ENCODE peak calls at places on chromosomes 1 and 21, in ten cellular contexts. X is IMR-90, B is transverse colon, G is uterus, L is H1, Z is ovary, I is spleen, N is tibial nerve, Y is breast epithelium, P is A549. W is an unnamed sample.

GRCh38 chr1:22799971-22800370 is 89.3 kb downstream of the EPHB2 start:
- DNase-seq in X (no peak), B (no peak), G (no peak), L (no peak), Z (no peak), I (no peak), N (no peak), Y (no peak), P (no peak), W (no peak)

GRCh38 chr1:223105568-223105967 is 37.5 kb downstream of the TLR5 start:
- DNase-seq in X (no peak), B (no peak), G (no peak), L (no peak), Z (no peak), I (no peak), N (no peak), Y (no peak), P (no peak), W (no peak)

GRCh38 chr1:94658221-94658620 is 116.7 kb upstream of the F3 start:
- DNase-seq in X (peak), B (no peak), G (no peak), L (peak), Z (no peak), I (no peak), N (no peak), Y (no peak), P (no peak), W (no peak)

GRCh38 chr1:21338568-21339401 is 48.5 kb upstream of the ECE1 start:
- DNase-seq in X (peak), B (peak), G (peak), L (no peak), Z (peak), I (peak), N (peak), Y (peak), P (no peak), W (no peak)

GRCh38 chr1:244665771-244666217 is 12.9 kb downstream of the DESI2 start:
- DNase-seq in X (peak), B (no peak), G (no peak), L (no peak), Z (no peak), I (no peak), N (no peak), Y (no peak), P (no peak), W (no peak)

GRCh38 chr1:218890436-218890835 is 283.2 kb upstream of the LYPLAL1 start:
- DNase-seq in X (no peak), B (no peak), G (no peak), L (no peak), Z (no peak), I (no peak), N (no peak), Y (no peak), P (no peak), W (no peak)

GRCh38 chr1:228830954-228831481 is 95.7 kb downstream of the RHOU start:
- DNase-seq in X (peak), B (no peak), G (peak), L (no peak), Z (no peak), I (no peak), N (no peak), Y (peak), P (peak), W (no peak)

GRCh38 chr1:10210841-10211804 is 753 bp downstream of the KIF1B start:
- DNase-seq in X (peak), B (peak), G (peak), L (peak), Z (peak), I (peak), N (peak), Y (peak), P (peak), W (peak)

GRCh38 chr21:39453571-39454179 is 1.9 kb downstream of the SH3BGR start:
- DNase-seq in X (no peak), B (no peak), G (no peak), L (no peak), Z (no peak), I (no peak), N (no peak), Y (no peak), P (no peak), W (no peak)

GRCh38 chr1:156476501-156477298 is 23.9 kb downstream of the MEF2D start:
- DNase-seq in X (peak), B (no peak), G (peak), L (no peak), Z (peak), I (no peak), N (no peak), Y (no peak), P (peak), W (no peak)

GRCh38 chr1:99766378-99766800 is at the start of gene FRRS1:
- DNase-seq in X (peak), B (peak), G (peak), L (no peak), Z (peak), I (peak), N (peak), Y (peak), P (peak), W (peak)

GRCh38 chr21:29647353-29647781 is 292.4 kb downstream of the GRIK1 start:
- DNase-seq in X (peak), B (no peak), G (no peak), L (no peak), Z (no peak), I (no peak), N (no peak), Y (no peak), P (no peak), W (peak)

GRCh38 chr1:245051349-245052221 is 103.2 kb upstream of the KIF26B start:
- DNase-seq in X (peak), B (no peak), G (no peak), L (peak), Z (peak), I (peak), N (peak), Y (no peak), P (no peak), W (peak)

GRCh38 chr1:22412932-22413727 is 38.5 kb upstream of the ZBTB40 start:
- DNase-seq in X (peak), B (no peak), G (no peak), L (no peak), Z (no peak), I (no peak), N (no peak), Y (no peak), P (peak), W (no peak)

GRCh38 chr1:200669314-200670214 is at the start of gene DDX59:
- DNase-seq in X (peak), B (peak), G (peak), L (peak), Z (peak), I (peak), N (peak), Y (peak), P (peak), W (peak)
- TF ChIP-seq POLR2A in X (peak), B (peak), G (peak), L (peak), Z (peak), I (peak), N (peak), Y (peak), P (peak), W (peak)

GRCh38 chr21:37072988-37073416 is at the start of the genes PIGP and TTC3:
- DNase-seq in X (peak), B (peak), G (peak), L (peak), Z (peak), I (peak), N (peak), Y (peak), P (peak), W (peak)

GRCh38 chr21:37073417-37074194 is 552 bp downstream of the TTC3 start:
- DNase-seq in X (peak), B (peak), G (peak), L (peak), Z (peak), I (peak), N (peak), Y (peak), P (no peak), W (peak)

GRCh38 chr21:37072239-37072987 is 458 bp downstream of the PIGP start:
- DNase-seq in X (peak), B (peak), G (no peak), L (no peak), Z (peak), I (no peak), N (peak), Y (peak), P (peak), W (peak)

GRCh38 chr21:37074195-37074510 is 1.1 kb downstream of the TTC3 start:
- DNase-seq in X (no peak), B (no peak), G (no peak), L (no peak), Z (no peak), I (no peak), N (no peak), Y (no peak), P (no peak), W (no peak)

GRCh38 chr21:37071561-37072238 is 1.2 kb downstream of the PIGP start:
- DNase-seq in X (peak), B (peak), G (peak), L (no peak), Z (peak), I (no peak), N (peak), Y (peak), P (peak), W (peak)
- TF ChIP-seq POLR2A in X (peak), B (no peak), G (no peak), L (no peak), Z (peak), I (no peak), N (peak), Y (no peak), P (no peak), W (no peak)

GRCh38 chr1:116415699-116416533 is 42.9 kb downstream of the ATP1A1 start:
- DNase-seq in X (peak), B (no peak), G (no peak), L (no peak), Z (no peak), I (no peak), N (no peak), Y (peak), P (no peak), W (peak)
- TF ChIP-seq POLR2A in X (no peak), B (no peak), G (no peak), L (no peak), Z (no peak), I (no peak), N (no peak), Y (no peak), P (no peak), W (peak)

GRCh38 chr1:151787689-151788088 is 2.6 kb downstream of the TDRKH start:
- DNase-seq in X (no peak), B (no peak), G (no peak), L (no peak), Z (no peak), I (no peak), N (no peak), Y (no peak), P (no peak), W (no peak)

GRCh38 chr1:151790940-151791651 is 796 bp upstream of the TDRKH start:
- DNase-seq in X (no peak), B (peak), G (no peak), L (no peak), Z (no peak), I (peak), N (no peak), Y (no peak), P (peak), W (peak)

GRCh38 chr1:151790071-151790939 is at the start of gene TDRKH:
- DNase-seq in X (peak), B (peak), G (peak), L (peak), Z (peak), I (peak), N (peak), Y (peak), P (peak), W (peak)
- TF ChIP-seq POLR2A in X (no peak), B (peak), G (peak), L (peak), Z (peak), I (no peak), N (peak), Y (no peak), P (peak), W (peak)

GRCh38 chr21:44383216-44383615 is 29.8 kb downstream of the TRPM2 start:
- DNase-seq in X (no peak), B (no peak), G (no peak), L (no peak), Z (no peak), I (no peak), N (no peak), Y (no peak), P (no peak), W (no peak)

GRCh38 chr21:44382536-44382935 is 29.1 kb downstream of the TRPM2 start:
- DNase-seq in X (no peak), B (no peak), G (no peak), L (no peak), Z (no peak), I (no peak), N (no peak), Y (no peak), P (no peak), W (no peak)

GRCh38 chr21:44381874-44382273 is 28.5 kb downstream of the TRPM2 start:
- DNase-seq in X (no peak), B (no peak), G (no peak), L (no peak), Z (no peak), I (no peak), N (no peak), Y (no peak), P (no peak), W (no peak)

GRCh38 chr21:44380876-44381275 is 27.5 kb downstream of the TRPM2 start:
- DNase-seq in X (no peak), B (no peak), G (no peak), L (no peak), Z (no peak), I (no peak), N (no peak), Y (no peak), P (no peak), W (no peak)

DNA sequence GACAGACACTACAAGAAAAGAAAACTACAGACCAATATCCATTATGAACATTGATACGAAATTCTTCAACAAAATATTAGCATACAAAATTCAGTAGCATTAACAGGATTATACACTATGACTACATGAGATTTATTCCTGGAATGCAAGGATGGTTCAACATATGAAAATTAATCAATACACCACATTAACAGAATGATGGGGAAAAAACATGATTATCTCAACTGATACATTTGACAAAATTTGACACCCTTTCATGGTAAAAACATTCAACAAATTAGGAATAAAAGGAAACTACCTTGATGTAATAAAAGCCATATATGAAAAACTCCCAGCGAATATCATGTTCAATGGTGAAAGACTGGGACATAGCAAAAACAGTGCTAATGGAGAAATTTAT is 31.5 kb downstream of the TRPM2 start:
- DNase-seq in X (no peak), B (no peak), G (no peak), L (no peak), Z (no peak), I (no peak), N (no peak), Y (no peak), P (no peak), W (no peak)
- TF ChIP-seq POLR2A in X (no peak), B (no peak), G (no peak), L (no peak), Z (no peak), I (no peak), N (no peak), Y (no peak), P (no peak), W (no peak)

GRCh38 chr1:107707111-107707510 is 257.9 kb downstream of the VAV3 start:
- DNase-seq in X (no peak), B (no peak), G (no peak), L (no peak), Z (no peak), I (no peak), N (no peak), Y (no peak), P (no peak), W (no peak)
- TF ChIP-seq POLR2A in X (no peak), B (no peak), G (no peak), L (no peak), Z (no peak), I (no peak), N (no peak), Y (no peak), P (no peak), W (no peak)

GRCh38 chr21:36540700-36541099 is 60.8 kb upstream of the CLDN14 start:
- DNase-seq in X (no peak), B (no peak), G (no peak), L (no peak), Z (no peak), I (no peak), N (no peak), Y (no peak), P (no peak), W (no peak)
- TF ChIP-seq POLR2A in X (no peak), B (no peak), G (no peak), L (no peak), Z (no peak), I (no peak), N (no peak), Y (no peak), P (no peak), W (no peak)